ENCODE peak calls at places on chromosomes 5 and 9, in six cellular contexts. N is occipital lobe; J is uterus; X is amniotic stem cell; F is T-helper 1 cell; P is activated CD8-positive, alpha-beta memory T cell treated with anti-CD3 and anti-CD28 coated beads for 1 hour. W is an unnamed sample.

GRCh38 chr9:70478963-70479641 is 64.6 kb upstream of the KLF9 start:
- DNase-seq in F (no peak), J (peak; percentile 74), P (no peak), N (no peak), X (no peak), W (no peak)

GRCh38 chr5:69001605-69002004 is 92.2 kb upstream of the SLC30A5 start:
- DNase-seq in N (no peak), J (no peak), X (no peak), P (no peak), F (no peak), W (no peak)

GRCh38 chr9:19181002-19181401 is 49.5 kb upstream of the DENND4C start:
- DNase-seq in N (no peak), F (no peak), P (no peak), X (no peak), J (no peak), W (no peak)

GRCh38 chr9:131255731-131256197 is 20.5 kb downstream of the FAM78A start:
- DNase-seq in P (no peak), X (no peak), F (no peak), N (no peak), J (no peak), W (no peak)

GRCh38 chr5:94024625-94025024 is 283.2 kb upstream of the POU5F2 start:
- DNase-seq in N (no peak), J (no peak), X (no peak), F (no peak), P (no peak), W (no peak)

GRCh38 chr9:35035851-35036701 is 36.3 kb downstream of the VCP start:
- DNase-seq in J (peak; percentile 54), F (no peak), N (no peak), P (no peak), X (no peak), W (no peak)

GRCh38 chr9:137053944-137054931 is at the start of gene ENTPD2:
- DNase-seq in J (no peak), X (no peak), F (no peak), P (no peak), N (no peak), W (no peak)

GRCh38 chr9:114911167-114911821 is 19.1 kb downstream of the TNFSF8 start:
- DNase-seq in J (no peak), P (no peak), X (no peak), N (no peak), F (no peak), W (no peak)

W was measured in esophagus squamous epithelium.